ENCODE peak calls at places on chromosomes 6 and 20, in seven cellular contexts. P, U, S, B, J, O and R are unnamed samples.

GRCh38 chr6:97668716-97669115 is 385.7 kb upstream of the MMS22L start:
- DNase-seq in O (no peak), P (no peak), B (no peak), U (no peak), J (no peak), S (no peak), R (no peak)

GRCh38 chr20:24502184-24502583 is 32.8 kb downstream of the SYNDIG1 start:
- DNase-seq in P (no peak), J (no peak), U (peak), S (no peak), O (no peak), B (no peak), R (no peak)

GRCh38 chr6:113697642-113698410 is 159.3 kb upstream of the MARCKS start:
- DNase-seq in U (no peak), J (no peak), S (no peak), P (no peak), B (no peak), O (peak), R (no peak)

GRCh38 chr20:34994509-34995131 is 39.0 kb downstream of the MYH7B start:
- DNase-seq in J (no peak), O (no peak), S (no peak), U (no peak), P (no peak), B (no peak), R (no peak)

GRCh38 chr20:53945478-53945877 is 124.9 kb downstream of the BCAS1 start:
- DNase-seq in S (no peak), O (no peak), U (no peak), P (no peak), J (no peak), B (no peak), R (no peak)

GRCh38 chr20:16801919-16802651 is 53.9 kb downstream of the OTOR start:
- DNase-seq in U (peak), S (no peak), O (peak), J (peak), B (peak), P (peak), R (no peak)

GRCh38 chr6:125787791-125788190 is 3.0 kb upstream of the NCOA7 start:
- DNase-seq in S (no peak), B (no peak), P (no peak), J (no peak), U (peak), O (peak), R (no peak)

GRCh38 chr20:9025643-9026042 is 43.2 kb upstream of the PLCB4 start:
- DNase-seq in S (no peak), J (no peak), U (peak), B (no peak), O (no peak), P (no peak), R (no peak)

GRCh38 chr6:143368426-143368825 is 82.1 kb downstream of the ADAT2 start:
- DNase-seq in B (no peak), J (no peak), P (no peak), U (peak), S (no peak), O (no peak), R (no peak)

GRCh38 chr6:217048-217659 is 75.1 kb upstream of the DUSP22 start:
- DNase-seq in P (no peak), O (no peak), S (no peak), B (no peak), J (no peak), U (peak), R (no peak)

GRCh38 chr6:90175627-90176538 is 120.8 kb downstream of the BACH2 start:
- DNase-seq in J (peak), B (no peak), O (no peak), P (no peak), U (no peak), S (no peak), R (no peak)

GRCh38 chr6:20402181-20403079 is 751 bp downstream of the E2F3 start:
- DNase-seq in J (peak), S (peak), O (no peak), P (peak), U (peak), B (peak), R (peak)

GRCh38 chr6:29005183-29005885 is at the start of gene ZNF311:
- DNase-seq in J (no peak), U (peak), P (no peak), B (peak), O (peak), S (no peak), R (no peak)

GRCh38 chr6:7085911-7086310 is 21.9 kb upstream of the RREB1 start:
- DNase-seq in B (peak), S (no peak), O (no peak), P (no peak), J (no peak), U (no peak), R (no peak)

GRCh38 chr20:60254901-60255411 is 296.7 kb downstream of the CDH26 start:
- DNase-seq in P (peak), J (no peak), B (no peak), S (no peak), O (peak), U (no peak), R (no peak)

GRCh38 chr6:74807701-74808100 is 398.2 kb downstream of the COL12A1 start:
- DNase-seq in S (no peak), U (no peak), B (no peak), O (no peak), J (no peak), P (no peak), R (no peak)

GRCh38 chr6:133426038-133426437 is 184.9 kb downstream of the EYA4 start:
- DNase-seq in O (no peak), B (no peak), U (no peak), S (no peak), J (no peak), P (no peak), R (no peak)

GRCh38 chr20:41232971-41233926 is 84.3 kb downstream of the ZHX3 start:
- DNase-seq in U (peak), O (peak), P (no peak), S (no peak), B (no peak), J (no peak), R (no peak)

GRCh38 chr6:148831064-148831463 is 84.2 kb downstream of the UST start:
- DNase-seq in P (no peak), U (no peak), B (no peak), S (no peak), J (peak), O (no peak), R (peak)

GRCh38 chr6:30344868-30345671 is at the start of gene RPP21:
- DNase-seq in S (peak), U (peak), J (peak), B (peak), O (peak), P (peak), R (peak)